ENCODE peak calls at places on chromosomes 6 and 20, in five cellular contexts. G, O, J, P and A are unnamed samples.

GRCh38 chr6:132060591-132060990 is 109.4 kb upstream of the CCN2 start:
- DNase-seq in G (no peak), O (no peak), J (no peak), P (no peak), A (no peak)

GRCh38 chr6:168081858-168082546 is 3.0 kb upstream of the FRMD1 start:
- DNase-seq in G (no peak), O (no peak), J (no peak), P (no peak), A (no peak)

GRCh38 chr20:3238616-3239025 is 369 bp downstream of the SLC4A11 start:
- DNase-seq in G (no peak), O (peak; percentile 70), J (no peak), P (peak; percentile 34), A (no peak)

GRCh38 chr20:24160563-24161355 is 172.2 kb upstream of the GGTLC1 start:
- DNase-seq in G (peak; percentile 57), O (peak; percentile 28), J (peak; percentile 52), P (peak; percentile 63), A (no peak)

GRCh38 chr6:155530219-155530834 is 74.7 kb upstream of the NOX3 start:
- DNase-seq in G (peak; percentile 28), O (peak; percentile 75), J (peak; percentile 23), P (no peak), A (peak; percentile 26)

GRCh38 chr20:52800734-52801627 is 171.2 kb upstream of the TSHZ2 start:
- DNase-seq in G (peak; percentile 86), O (no peak), J (no peak), P (no peak), A (no peak)

GRCh38 chr6:87340230-87340629 is 4.4 kb upstream of the C6orf163 start:
- DNase-seq in G (no peak), O (no peak), J (no peak), P (no peak), A (no peak)

GRCh38 chr6:170516783-170517616 is 36.1 kb downstream of the PSMB1 start:
- DNase-seq in G (peak; percentile 76), O (peak; percentile 71), J (peak; percentile 45), P (peak; percentile 52), A (peak; percentile 33)

GRCh38 chr20:36605309-36606170 is at the start of gene RAB5IF:
- DNase-seq in G (peak; percentile 99), O (peak; percentile 100), J (peak; percentile 97), P (peak; percentile 100), A (peak; percentile 96)

GRCh38 chr6:38404900-38405556 is 234.7 kb downstream of the BTBD9 start:
- DNase-seq in G (no peak), O (no peak), J (no peak), P (no peak), A (no peak)

GRCh38 chr20:1225263-1225728 is 548 bp upstream of the RAD21L1 start:
- DNase-seq in G (no peak), O (no peak), J (no peak), P (no peak), A (no peak)

GRCh38 chr6:142857609-142858195 is 87.3 kb downstream of the HIVEP2 start:
- DNase-seq in G (no peak), O (peak; percentile 51), J (no peak), P (no peak), A (no peak)

GRCh38 chr6:81049425-81050042 is 702.9 kb downstream of the TENT5A start:
- DNase-seq in G (no peak), O (no peak), J (no peak), P (no peak), A (no peak)

GRCh38 chr6:79630400-79630882 is 688 bp upstream of the SH3BGRL2 start:
- DNase-seq in G (no peak), O (no peak), J (no peak), P (no peak), A (no peak)

GRCh38 chr6:79632580-79632979 is 1.5 kb downstream of the SH3BGRL2 start:
- DNase-seq in G (no peak), O (peak; percentile 23), J (no peak), P (no peak), A (no peak)

GRCh38 chr6:79631800-79632172 is 657 bp downstream of the SH3BGRL2 start:
- DNase-seq in G (no peak), O (no peak), J (no peak), P (no peak), A (no peak)

GRCh38 chr6:79628466-79629288 is 2.5 kb upstream of the SH3BGRL2 start:
- DNase-seq in G (no peak), O (no peak), J (no peak), P (no peak), A (no peak)

DNA sequence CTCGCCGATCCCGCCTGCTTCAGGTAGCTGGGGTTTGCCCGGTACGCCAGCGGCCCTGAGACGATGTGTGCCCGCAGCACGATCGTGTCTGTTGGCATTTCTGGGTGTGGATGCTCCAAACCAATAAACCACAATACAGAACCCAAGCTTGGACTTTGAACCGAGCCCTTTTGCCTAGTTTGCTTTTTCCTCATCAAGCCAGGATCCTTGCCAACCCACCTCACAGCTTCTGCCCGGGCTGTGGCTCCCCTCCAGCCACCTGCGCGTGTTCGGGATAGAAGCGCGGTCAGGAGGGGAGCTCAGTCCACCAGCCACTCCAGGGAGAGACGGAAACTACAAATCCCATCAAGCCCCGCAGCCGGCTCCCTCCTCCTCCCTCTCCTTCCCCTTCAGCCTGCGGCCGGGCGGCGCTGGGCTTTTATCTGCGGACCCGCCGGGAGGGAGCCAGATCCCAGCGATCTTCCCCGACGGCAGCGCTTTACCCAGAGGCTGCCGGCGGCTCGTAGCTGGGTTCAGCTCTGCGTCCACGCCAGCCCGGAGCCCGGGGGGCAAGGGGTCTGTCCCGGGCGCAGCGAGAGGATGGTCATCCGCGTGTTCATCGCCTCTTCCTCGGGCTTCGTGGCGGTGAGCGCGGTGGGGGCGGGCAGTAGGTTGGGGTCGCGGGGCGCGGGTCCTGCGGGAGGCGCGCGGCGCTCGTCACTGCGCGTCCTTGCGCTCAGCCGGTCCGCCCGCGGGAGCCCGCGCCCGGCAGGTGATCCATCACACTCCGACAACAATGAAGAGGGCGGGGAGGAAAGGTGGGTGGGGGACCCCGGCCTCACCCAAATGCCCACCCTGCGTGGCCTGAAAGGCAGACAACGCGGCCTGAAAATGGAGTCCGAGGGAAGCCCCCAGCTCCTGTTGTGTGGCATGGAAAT is at the start of gene SH3BGRL2:
- DNase-seq in G (peak; percentile 89), O (peak; percentile 64), J (peak; percentile 45), P (peak; percentile 95), A (no peak)
- H3K4me3 ChIP-seq in G (peak within 1 kb of the TSS; percentile 71), O (peak within 1 kb of the TSS; percentile 77), J (peak within 1 kb of the TSS; percentile 52), P (peak within 1 kb of the TSS; percentile 73), A (peak within 1 kb of the TSS; percentile 45)

DNA sequence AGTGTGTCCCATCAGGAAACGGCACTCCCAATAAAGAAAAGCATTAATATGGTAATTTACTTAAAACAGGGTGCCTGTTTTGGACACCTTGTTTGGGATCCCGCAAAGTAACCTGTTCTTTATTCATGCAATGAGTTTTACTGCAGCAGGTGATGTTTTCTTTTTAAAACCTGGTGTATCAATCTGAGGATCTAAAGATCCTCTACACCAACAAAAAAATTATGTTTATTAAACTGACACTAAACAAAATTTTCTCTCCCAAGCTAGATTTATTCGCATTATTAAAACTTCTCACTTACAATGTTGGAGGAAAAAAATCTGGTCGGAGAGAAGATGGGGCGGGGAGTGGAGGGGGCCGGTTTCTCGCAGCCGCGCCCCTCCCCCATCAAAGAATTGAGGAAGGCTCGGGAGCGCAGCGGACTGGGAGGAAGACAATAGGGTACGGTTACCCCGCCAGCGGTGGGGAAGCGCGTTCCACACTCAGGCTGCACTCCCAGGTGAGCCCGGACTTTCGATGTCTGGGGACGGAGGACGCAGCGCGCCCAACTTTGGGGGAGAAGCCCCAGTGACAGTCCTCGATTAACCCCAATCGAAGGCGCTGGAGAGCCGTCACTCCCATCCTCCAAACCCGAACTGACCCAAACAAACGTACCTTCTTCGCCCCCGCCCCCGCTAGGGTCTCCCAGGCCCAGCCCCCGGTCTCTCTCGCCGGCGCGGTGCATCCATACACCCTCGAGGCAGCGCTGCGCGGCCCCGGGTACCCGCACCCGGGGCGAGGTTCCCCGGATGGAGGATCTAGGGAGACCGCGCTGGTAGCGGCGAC is 1.3 kb downstream of the CD24 start:
- DNase-seq in G (peak; percentile 11), O (no peak), J (no peak), P (peak; percentile 52), A (no peak)
- H3K4me3 ChIP-seq in G (peak overlapping the region; percentile 55), O (peak overlapping the region; percentile 48), J (no peak overlapping the region), P (peak overlapping the region; percentile 58), A (no peak overlapping the region)

DNA sequence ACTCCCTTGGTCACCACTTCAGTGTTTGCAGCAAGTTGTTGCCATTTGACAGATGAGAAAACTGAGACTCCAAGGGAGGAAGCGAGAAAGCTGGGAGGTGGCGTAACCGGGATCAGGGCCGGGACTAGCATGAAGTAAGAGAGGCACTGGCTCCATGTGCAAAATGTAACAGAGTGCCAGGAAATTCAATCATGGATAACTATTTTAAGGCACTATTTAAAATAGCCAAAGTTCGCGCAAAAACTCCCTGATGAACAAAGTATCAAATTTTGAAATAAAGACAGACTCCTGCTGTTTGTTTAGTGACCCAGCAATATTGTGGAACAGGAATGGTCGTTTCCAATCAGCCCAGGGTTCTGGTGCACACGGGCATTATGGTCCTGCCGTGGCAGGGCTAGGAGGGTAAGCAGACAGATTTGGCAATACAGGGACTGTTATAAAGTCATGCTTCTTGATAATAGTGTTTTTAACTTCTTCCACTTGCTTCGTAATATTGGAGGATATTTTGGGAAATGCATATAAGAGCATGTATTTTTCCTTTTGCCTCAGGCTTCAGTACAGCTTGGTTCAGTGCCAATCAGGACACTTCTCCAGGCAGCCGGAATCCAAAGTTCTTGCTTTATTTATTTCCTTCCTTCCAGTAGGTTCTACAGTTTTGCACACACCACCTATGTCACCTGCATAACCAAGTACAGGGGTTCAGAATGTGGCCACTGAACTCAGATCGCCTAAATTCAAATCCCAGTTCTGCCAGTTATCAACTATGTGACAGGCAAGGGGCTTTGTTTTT is 141.6 kb downstream of the EYA2 start:
- DNase-seq in G (no peak), O (no peak), J (no peak), P (no peak), A (no peak)
- H3K4me3 ChIP-seq in G (no peak overlapping the region), O (no peak overlapping the region), J (no peak overlapping the region), P (no peak overlapping the region), A (no peak overlapping the region)

GRCh38 chr20:51768759-51769517 is 748 bp upstream of the ATP9A start:
- DNase-seq in G (no peak), O (no peak), J (no peak), P (no peak), A (no peak)

GRCh38 chr20:51763965-51764602 is 4.1 kb downstream of the ATP9A start:
- DNase-seq in G (no peak), O (no peak), J (no peak), P (no peak), A (no peak)

GRCh38 chr20:51767867-51768758 is at the start of gene ATP9A:
- DNase-seq in G (peak; percentile 17), O (no peak), J (no peak), P (peak; percentile 45), A (no peak)

GRCh38 chr20:51769941-51770615 is 1.9 kb upstream of the ATP9A start:
- DNase-seq in G (no peak), O (no peak), J (no peak), P (no peak), A (no peak)

DNA sequence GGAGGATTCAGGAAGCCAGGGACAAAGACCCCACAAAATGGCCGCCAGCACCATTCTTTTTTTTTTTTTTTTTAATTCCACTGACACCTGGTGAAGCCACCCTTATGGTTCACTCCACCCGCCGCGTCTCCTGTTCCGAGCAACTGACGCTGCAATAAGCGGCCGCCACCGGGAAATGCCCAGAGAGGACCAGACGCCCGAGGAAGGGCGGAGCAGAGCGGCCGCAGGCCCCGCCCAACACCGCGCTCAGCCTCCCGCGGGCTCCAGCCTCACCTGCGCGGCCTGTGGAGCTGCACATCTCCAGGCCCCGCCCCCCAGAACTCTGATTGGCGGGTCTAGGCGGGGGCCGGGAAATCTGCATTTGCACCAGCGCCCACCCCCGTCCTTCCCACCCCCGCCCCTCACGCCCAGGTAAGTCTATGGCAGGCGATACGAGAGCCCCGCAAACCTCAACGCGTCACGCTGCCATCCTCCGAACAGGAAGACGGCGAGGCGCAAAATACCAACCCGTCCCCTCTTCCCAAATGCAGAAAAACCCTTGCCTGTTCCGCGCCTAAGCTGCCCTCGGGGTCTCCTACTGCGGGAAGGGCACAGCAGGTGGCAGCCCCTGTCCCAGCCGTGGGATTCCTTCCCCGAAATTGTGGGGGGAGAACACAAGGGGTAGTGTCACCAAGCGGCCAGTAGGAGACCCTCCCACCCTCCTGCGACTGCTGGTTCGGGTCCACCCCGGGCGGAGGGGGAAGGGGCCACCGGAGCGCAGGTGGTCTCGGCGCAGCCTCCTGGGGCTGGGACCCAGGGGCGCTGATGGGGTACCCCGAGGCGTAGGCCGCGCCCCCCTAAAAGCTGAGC is 948 bp downstream of the ATP9A start:
- DNase-seq in G (peak; percentile 52), O (peak; percentile 18), J (peak; percentile 27), P (peak; percentile 92), A (no peak)
- H3K4me3 ChIP-seq in G (peak overlapping the region; percentile 47), O (no peak overlapping the region), J (peak overlapping the region; percentile 66), P (peak overlapping the region; percentile 85), A (no peak overlapping the region)